ENCODE peak calls at places on chromosome 11, in five cellular contexts. N, M, C, O and D are unnamed samples.

GRCh38 chr11:82225930-82226329 is 507.7 kb downstream of the FAM181B start:
- DNase-seq in N (no peak), M (no peak), C (no peak), O (no peak), D (no peak)

GRCh38 chr11:69383946-69384547 is 90.1 kb downstream of the MYEOV start:
- DNase-seq in N (no peak), M (no peak), C (no peak), O (no peak), D (peak; percentile 12)

GRCh38 chr11:34318111-34319037 is 39.4 kb downstream of the ABTB2 start:
- DNase-seq in N (no peak), M (no peak), C (no peak), O (no peak), D (no peak)

GRCh38 chr11:78417175-78417887 is at the start of gene GAB2:
- DNase-seq in N (no peak), M (peak; percentile 57), C (no peak), O (no peak), D (no peak)

GRCh38 chr11:77471520-77472234 is 2.2 kb downstream of the PAK1 start:
- DNase-seq in N (no peak), M (peak; percentile 36), C (peak; percentile 7), O (peak; percentile 23), D (peak; percentile 46)

GRCh38 chr11:95764267-95764898 is 25.2 kb downstream of the FAM76B start:
- DNase-seq in N (no peak), M (peak; percentile 42), C (no peak), O (no peak), D (no peak)

GRCh38 chr11:61514050-61514917 is 5.7 kb downstream of the LRRC10B start:
- DNase-seq in N (no peak), M (no peak), C (no peak), O (no peak), D (no peak)

GRCh38 chr11:46159694-46160093 is 38.4 kb upstream of the PHF21A start:
- DNase-seq in N (no peak), M (no peak), C (no peak), O (no peak), D (no peak)

GRCh38 chr11:113957016-113957415 is 17.9 kb upstream of the HTR3A start:
- DNase-seq in N (no peak), M (no peak), C (no peak), O (no peak), D (no peak)

GRCh38 chr11:94676769-94677168 is 91.4 kb upstream of the AMOTL1 start:
- DNase-seq in N (no peak), M (no peak), C (no peak), O (no peak), D (no peak)

GRCh38 chr11:44007746-44008501 is 39.9 kb upstream of the ACCSL start:
- DNase-seq in N (no peak), M (no peak), C (no peak), O (no peak), D (peak; percentile 12)